ENCODE peak calls at places on chromosomes 5 and 9, in nine cellular contexts. R is naive B cell; X is left cardiac atrium; K is NCI-H2107; W is activated naive CD4-positive, alpha-beta T cell treated with anti-CD3 and anti-CD28 coated beads for 36 hours; G is HepG2; A is GM23338; Y is activated CD4-positive, alpha-beta T cell treated with anti-CD3 and anti-CD28 coated beads, Interleukin-2, amount 50 U/mL, for 1 hour; E is right atrium auricular region. F is an unnamed sample.

GRCh38 chr9:125997510-125997823 is 250.3 kb downstream of the PBX3 start:
- DNase-seq in R (no peak), K (peak; percentile 73), Y (no peak), E (no peak), A (no peak), G (no peak), W (no peak), X (no peak), F (no peak)

GRCh38 chr9:97954550-97954989 is 16.6 kb upstream of the HEMGN start:
- DNase-seq in R (peak; percentile 34), G (peak; percentile 52), E (no peak), Y (peak; percentile 45), W (peak; percentile 75), K (no peak), A (peak; percentile 94), X (no peak), F (peak; percentile 18)

GRCh38 chr5:58980890-58981289 is 398.0 kb downstream of the RAB3C start:
- DNase-seq in K (no peak), E (no peak), Y (no peak), G (no peak), A (peak; percentile 53), W (no peak), X (no peak), R (no peak), F (no peak)

GRCh38 chr5:68195137-68195536 is 20.4 kb upstream of the PIK3R1 start:
- DNase-seq in W (no peak), Y (no peak), K (no peak), A (no peak), E (no peak), G (no peak), X (no peak), R (no peak), F (no peak)

GRCh38 chr9:22041792-22042191 is 32.7 kb upstream of the CDKN2B start:
- DNase-seq in K (no peak), A (peak; percentile 21), X (no peak), W (no peak), E (no peak), R (no peak), G (no peak), Y (no peak), F (peak; percentile 5)

GRCh38 chr5:131109540-131110255 is 55.4 kb downstream of the HINT1 start:
- DNase-seq in A (peak; percentile 56), E (no peak), W (peak; percentile 54), G (peak; percentile 17), R (peak; percentile 14), Y (peak; percentile 17), X (no peak), K (no peak), F (peak; percentile 61)

GRCh38 chr9:126675147-126675467 is 61.4 kb downstream of the LMX1B start:
- DNase-seq in W (no peak), Y (no peak), R (no peak), A (peak; percentile 45), K (no peak), E (no peak), G (no peak), X (no peak), F (no peak)

GRCh38 chr5:59738039-59738438 is 155.5 kb downstream of the PDE4D start:
- DNase-seq in W (no peak), R (no peak), X (no peak), E (no peak), A (no peak), K (no peak), G (no peak), Y (no peak), F (no peak)

GRCh38 chr5:13946111-13946510 is 1.6 kb upstream of the DNAH5 start:
- DNase-seq in W (no peak), E (no peak), A (no peak), R (no peak), K (no peak), G (no peak), X (no peak), Y (no peak), F (peak; percentile 34)

GRCh38 chr5:68171101-68171558 is 44.4 kb upstream of the PIK3R1 start:
- DNase-seq in R (no peak), A (no peak), E (peak; percentile 91), Y (no peak), W (no peak), X (peak; percentile 71), G (no peak), K (no peak), F (peak; percentile 43)

GRCh38 chr9:122107291-122107805 is 14.2 kb upstream of the TTLL11 start:
- DNase-seq in K (no peak), A (no peak), W (no peak), Y (no peak), G (no peak), R (no peak), E (no peak), X (peak; percentile 43), F (no peak)

GRCh38 chr5:178622679-178623247 is 4.1 kb downstream of the CLK4 start:
- DNase-seq in G (no peak), Y (no peak), R (no peak), E (no peak), X (no peak), W (no peak), A (no peak), K (no peak), F (no peak)

GRCh38 chr5:77641963-77642589 is 3.6 kb upstream of the OTP start:
- DNase-seq in W (no peak), E (no peak), R (no peak), Y (no peak), A (peak; percentile 24), G (no peak), X (no peak), K (no peak), F (no peak)

GRCh38 chr5:10214036-10214435 is 35.7 kb downstream of the ATPSCKMT start:
- DNase-seq in Y (no peak), K (no peak), A (no peak), R (no peak), E (no peak), G (no peak), W (no peak), X (no peak), F (no peak)

GRCh38 chr9:110179734-110180133 is 28.2 kb downstream of the C9orf152 start:
- DNase-seq in X (no peak), G (no peak), Y (no peak), R (no peak), E (no peak), A (no peak), W (no peak), K (no peak), F (peak; percentile 43)

GRCh38 chr5:145483211-145483610 is 351.9 kb downstream of the PRELID2 start:
- DNase-seq in W (no peak), R (no peak), K (no peak), Y (no peak), E (no peak), G (no peak), A (no peak), X (no peak), F (peak; percentile 51)

GRCh38 chr9:77210116-77210515 is 32.8 kb downstream of the VPS13A start:
- DNase-seq in X (no peak), G (peak; percentile 58), Y (no peak), A (peak; percentile 60), W (no peak), R (no peak), K (no peak), E (no peak), F (no peak)

GRCh38 chr9:87157366-87158031 is 210.2 kb upstream of the GAS1 start:
- DNase-seq in E (no peak), X (no peak), A (no peak), K (no peak), Y (no peak), W (no peak), G (no peak), R (no peak), F (no peak)

GRCh38 chr5:107218457-107219193 is 452.1 kb downstream of the EFNA5 start:
- DNase-seq in G (no peak), Y (no peak), X (no peak), K (no peak), A (no peak), E (no peak), R (no peak), W (no peak), F (no peak)

GRCh38 chr9:19630762-19631161 is 158.1 kb downstream of the SLC24A2 start:
- DNase-seq in Y (no peak), R (no peak), W (no peak), E (no peak), K (no peak), X (no peak), G (no peak), A (no peak), F (no peak)

GRCh38 chr9:109806506-109807115 is 26.6 kb downstream of the PALM2AKAP2 start:
- DNase-seq in E (no peak), R (no peak), G (no peak), K (no peak), A (no peak), X (peak; percentile 33), Y (no peak), W (no peak), F (peak; percentile 55)

GRCh38 chr5:159155960-159156359 is 53.4 kb downstream of the RNF145 start:
- DNase-seq in Y (no peak), W (no peak), R (peak; percentile 61), K (no peak), A (no peak), E (no peak), G (no peak), X (no peak), F (no peak)

F was measured in AG08395.